ENCODE peak calls at places on chromosome 9, in four cellular contexts. One of them, this sample, is unnamed.

GRCh38 chr9:88949961-88950340 is 41.3 kb upstream of the S1PR3 start:
- DNase-seq in transverse colon: no peak
- DNase-seq in A549: peak; percentile 57
- DNase-seq in upper lobe of left lung: no peak
- DNase-seq in this sample: no peak

GRCh38 chr9:36163049-36163839 is 5.9 kb upstream of the CCIN start:
- DNase-seq in transverse colon: no peak
- DNase-seq in A549: peak; percentile 74
- DNase-seq in upper lobe of left lung: no peak
- DNase-seq in this sample: peak; percentile 84

GRCh38 chr9:91163441-91163772 is 198.3 kb downstream of the AUH start:
- DNase-seq in transverse colon: peak; percentile 37
- DNase-seq in A549: no peak
- DNase-seq in upper lobe of left lung: no peak
- DNase-seq in this sample: no peak

GRCh38 chr9:89427621-89428221 is 70.2 kb downstream of the SEMA4D start:
- DNase-seq in transverse colon: no peak
- DNase-seq in A549: no peak
- DNase-seq in upper lobe of left lung: no peak
- DNase-seq in this sample: no peak

GRCh38 chr9:37437010-37437409 is 14.5 kb downstream of the GRHPR start:
- DNase-seq in transverse colon: no peak
- DNase-seq in A549: no peak
- DNase-seq in upper lobe of left lung: no peak
- DNase-seq in this sample: no peak

GRCh38 chr9:136045595-136046554 is 49.2 kb downstream of the NACC2 start:
- DNase-seq in transverse colon: no peak
- DNase-seq in A549: no peak
- DNase-seq in upper lobe of left lung: peak; percentile 70
- DNase-seq in this sample: peak; percentile 76

GRCh38 chr9:88372103-88372694 is 16.0 kb upstream of the SPIN1 start:
- DNase-seq in transverse colon: no peak
- DNase-seq in A549: no peak
- DNase-seq in upper lobe of left lung: no peak
- DNase-seq in this sample: no peak

GRCh38 chr9:16289639-16290038 is 580.8 kb downstream of the BNC2 start:
- DNase-seq in transverse colon: no peak
- DNase-seq in A549: no peak
- DNase-seq in upper lobe of left lung: no peak
- DNase-seq in this sample: no peak

GRCh38 chr9:134455951-134456739 is 129.9 kb downstream of the RXRA start:
- DNase-seq in transverse colon: peak; percentile 81
- DNase-seq in A549: peak; percentile 64
- DNase-seq in upper lobe of left lung: peak; percentile 85
- DNase-seq in this sample: peak; percentile 96

GRCh38 chr9:89012294-89013042 is 21.2 kb downstream of the S1PR3 start:
- DNase-seq in transverse colon: no peak
- DNase-seq in A549: no peak
- DNase-seq in upper lobe of left lung: no peak
- DNase-seq in this sample: no peak

GRCh38 chr9:130320697-130321080 is 55.1 kb downstream of the HMCN2 start:
- DNase-seq in transverse colon: peak; percentile 21
- DNase-seq in A549: peak; percentile 35
- DNase-seq in upper lobe of left lung: peak; percentile 27
- DNase-seq in this sample: no peak

GRCh38 chr9:117097761-117098160 is 317.1 kb downstream of the ASTN2 start:
- DNase-seq in transverse colon: no peak
- DNase-seq in A549: no peak
- DNase-seq in upper lobe of left lung: no peak
- DNase-seq in this sample: no peak

GRCh38 chr9:14813336-14814020 is 90.9 kb upstream of the CER1 start:
- DNase-seq in transverse colon: no peak
- DNase-seq in A549: no peak
- DNase-seq in upper lobe of left lung: no peak
- DNase-seq in this sample: no peak

GRCh38 chr9:93984860-93985259 is 29.7 kb upstream of the BARX1 start:
- DNase-seq in transverse colon: no peak
- DNase-seq in A549: no peak
- DNase-seq in upper lobe of left lung: no peak
- DNase-seq in this sample: no peak

GRCh38 chr9:33378121-33378795 is 24.1 kb downstream of the AQP7 start:
- DNase-seq in transverse colon: no peak
- DNase-seq in A549: no peak
- DNase-seq in upper lobe of left lung: no peak
- DNase-seq in this sample: peak; percentile 50

GRCh38 chr9:7996558-7996957 is 197.0 kb upstream of the DMAC1 start:
- DNase-seq in transverse colon: no peak
- DNase-seq in A549: no peak
- DNase-seq in upper lobe of left lung: no peak
- DNase-seq in this sample: no peak

GRCh38 chr9:96350866-96351265 is 32.6 kb downstream of the SLC35D2 start:
- DNase-seq in transverse colon: no peak
- DNase-seq in A549: no peak
- DNase-seq in upper lobe of left lung: no peak
- DNase-seq in this sample: no peak

GRCh38 chr9:96304230-96304629 is 2.3 kb upstream of the HSD17B3 start:
- DNase-seq in transverse colon: no peak
- DNase-seq in A549: no peak
- DNase-seq in upper lobe of left lung: no peak
- DNase-seq in this sample: no peak

GRCh38 chr9:112299514-112299913 is 33.9 kb downstream of the PTBP3 start:
- DNase-seq in transverse colon: no peak
- DNase-seq in A549: peak; percentile 61
- DNase-seq in upper lobe of left lung: no peak
- DNase-seq in this sample: no peak

GRCh38 chr9:137648396-137648795 is 29.6 kb downstream of the EHMT1 start:
- DNase-seq in transverse colon: no peak
- DNase-seq in A549: no peak
- DNase-seq in upper lobe of left lung: no peak
- DNase-seq in this sample: no peak

GRCh38 chr9:131233556-131233955 is 42.8 kb downstream of the FAM78A start:
- DNase-seq in transverse colon: no peak
- DNase-seq in A549: no peak
- DNase-seq in upper lobe of left lung: no peak
- DNase-seq in this sample: no peak

GRCh38 chr9:135796784-135797462 is 94.9 kb downstream of the KCNT1 start:
- DNase-seq in transverse colon: no peak
- DNase-seq in A549: no peak
- DNase-seq in upper lobe of left lung: no peak
- DNase-seq in this sample: no peak

GRCh38 chr9:133880851-133881634 is 111.1 kb downstream of the VAV2 start:
- DNase-seq in transverse colon: no peak
- DNase-seq in A549: no peak
- DNase-seq in upper lobe of left lung: no peak
- DNase-seq in this sample: no peak

GRCh38 chr9:84851935-84852585 is 182.5 kb downstream of the NTRK2 start:
- DNase-seq in transverse colon: no peak
- DNase-seq in A549: peak; percentile 94
- DNase-seq in upper lobe of left lung: no peak
- DNase-seq in this sample: no peak

GRCh38 chr9:73200694-73201432 is 49.2 kb downstream of the ANXA1 start:
- DNase-seq in transverse colon: no peak
- DNase-seq in A549: peak; percentile 44
- DNase-seq in upper lobe of left lung: no peak
- DNase-seq in this sample: no peak
- TF ChIP-seq EP300 in transverse colon: no peak
- TF ChIP-seq EP300 in A549: no peak
- TF ChIP-seq EP300 in upper lobe of left lung: no peak
- TF ChIP-seq EP300 in this sample: no peak

DNA sequence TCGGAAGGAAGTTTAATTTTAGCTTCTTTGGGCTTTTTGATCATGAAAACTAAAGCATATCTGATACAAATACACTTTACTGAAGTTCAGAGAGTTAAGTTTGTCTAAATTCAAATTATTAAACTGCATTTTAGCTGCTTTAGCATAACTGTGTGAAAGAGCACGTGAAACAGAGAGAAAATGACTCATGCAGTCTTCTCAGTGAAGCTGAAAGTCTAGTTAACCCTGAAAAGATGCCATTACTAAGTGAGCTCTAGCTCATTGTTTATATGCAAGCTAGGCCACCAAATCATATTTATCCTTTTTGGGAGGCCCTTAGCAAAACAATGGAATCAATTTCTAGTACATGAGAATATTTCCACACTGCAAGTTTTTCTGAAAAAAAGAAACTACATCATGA is 27.6 kb downstream of the TPD52L3 start:
- DNase-seq in transverse colon: no peak
- DNase-seq in A549: no peak
- DNase-seq in upper lobe of left lung: no peak
- DNase-seq in this sample: no peak
- TF ChIP-seq EP300 in transverse colon: no peak
- TF ChIP-seq EP300 in A549: no peak
- TF ChIP-seq EP300 in upper lobe of left lung: no peak
- TF ChIP-seq EP300 in this sample: no peak

GRCh38 chr9:98931990-98932389 is 11.7 kb upstream of the COL15A1 start:
- DNase-seq in transverse colon: no peak
- DNase-seq in A549: no peak
- DNase-seq in upper lobe of left lung: no peak
- DNase-seq in this sample: no peak

GRCh38 chr9:98933185-98933584 is 10.5 kb upstream of the COL15A1 start:
- DNase-seq in transverse colon: no peak
- DNase-seq in A549: no peak
- DNase-seq in upper lobe of left lung: no peak
- DNase-seq in this sample: no peak

GRCh38 chr9:98933890-98934289 is 9.8 kb upstream of the COL15A1 start:
- DNase-seq in transverse colon: no peak
- DNase-seq in A549: no peak
- DNase-seq in upper lobe of left lung: no peak
- DNase-seq in this sample: no peak

GRCh38 chr9:98931543-98931942 is 12.2 kb upstream of the COL15A1 start:
- DNase-seq in transverse colon: no peak
- DNase-seq in A549: no peak
- DNase-seq in upper lobe of left lung: no peak
- DNase-seq in this sample: no peak

DNA sequence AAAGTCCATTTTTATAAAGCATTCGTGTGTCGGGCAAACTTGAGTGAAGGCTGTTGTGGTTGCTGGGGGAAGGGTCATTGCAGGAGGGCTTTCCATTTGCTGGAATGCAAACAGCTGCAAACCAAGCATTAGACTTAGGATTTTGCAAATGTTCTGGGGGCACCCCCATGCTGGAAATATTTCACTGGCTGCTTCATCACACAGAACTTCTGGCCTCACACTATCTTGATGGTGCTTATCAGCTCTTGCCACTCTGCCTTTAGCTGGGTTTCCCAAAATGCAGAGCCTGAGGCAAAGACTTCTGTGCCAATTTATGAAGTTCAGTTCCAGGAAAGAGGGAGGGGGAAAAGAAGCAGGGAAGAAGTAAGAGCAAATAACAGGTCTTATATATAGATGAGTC is 8.6 kb upstream of the COL15A1 start:
- DNase-seq in transverse colon: no peak
- DNase-seq in A549: no peak
- DNase-seq in upper lobe of left lung: no peak
- DNase-seq in this sample: no peak
- TF ChIP-seq EP300 in transverse colon: no peak
- TF ChIP-seq EP300 in A549: no peak
- TF ChIP-seq EP300 in upper lobe of left lung: no peak
- TF ChIP-seq EP300 in this sample: no peak

DNA sequence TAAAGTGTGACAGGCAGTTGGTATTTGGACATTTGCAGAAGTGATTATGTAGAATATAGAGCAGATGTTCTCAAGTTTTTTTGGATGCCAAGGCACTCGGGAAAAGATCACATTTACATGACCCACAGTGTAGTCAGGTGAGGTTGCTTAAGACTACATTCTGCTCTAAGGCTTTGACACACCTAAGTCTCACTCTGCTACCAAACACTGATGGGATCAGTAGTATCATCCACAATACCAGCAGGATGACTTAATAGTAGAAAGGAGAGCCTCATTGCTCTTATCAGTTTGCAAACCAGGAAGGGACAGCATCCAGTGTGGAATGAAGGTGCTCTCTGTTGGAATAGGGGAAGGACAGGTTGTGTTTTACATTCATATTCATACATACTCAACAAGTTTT is 2.5 kb upstream of the SPATA31D1 start:
- DNase-seq in transverse colon: no peak
- DNase-seq in A549: no peak
- DNase-seq in upper lobe of left lung: no peak
- DNase-seq in this sample: no peak
- TF ChIP-seq EP300 in transverse colon: no peak
- TF ChIP-seq EP300 in A549: no peak
- TF ChIP-seq EP300 in upper lobe of left lung: no peak
- TF ChIP-seq EP300 in this sample: no peak

DNA sequence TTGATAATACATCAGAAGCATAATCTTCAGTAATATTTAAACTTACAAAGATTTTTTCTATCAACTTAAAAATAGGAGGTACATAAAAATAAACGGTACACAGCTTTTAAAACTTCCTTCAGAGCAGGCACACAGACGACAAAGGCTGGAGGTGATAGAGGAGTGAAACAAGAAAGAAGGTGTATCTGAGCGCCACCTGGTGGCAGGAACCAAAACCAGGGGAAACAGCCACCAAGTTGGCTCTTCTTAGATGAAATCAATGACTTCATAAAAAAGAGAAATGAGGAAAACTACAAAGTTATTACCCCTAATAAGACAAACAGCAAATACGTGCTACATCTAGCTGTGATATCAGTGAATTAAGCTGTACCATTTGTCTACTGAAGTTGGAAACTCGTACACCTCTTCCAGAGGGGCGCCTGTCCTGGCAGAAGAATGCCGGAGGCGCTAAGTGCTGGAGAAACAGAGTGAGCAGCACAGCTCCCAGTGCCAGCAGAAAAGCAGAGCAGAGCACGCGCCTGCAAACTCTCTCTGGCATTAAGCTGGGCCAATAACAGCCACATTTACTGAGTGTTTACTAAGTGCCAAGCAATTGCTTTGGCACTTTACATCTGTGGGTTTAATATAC is 85.9 kb downstream of the SETX start:
- DNase-seq in transverse colon: peak; percentile 65
- DNase-seq in A549: peak; percentile 79
- DNase-seq in upper lobe of left lung: peak; percentile 47
- DNase-seq in this sample: peak; percentile 78
- TF ChIP-seq EP300 in transverse colon: no peak
- TF ChIP-seq EP300 in A549: no peak
- TF ChIP-seq EP300 in upper lobe of left lung: no peak
- TF ChIP-seq EP300 in this sample: no peak

DNA sequence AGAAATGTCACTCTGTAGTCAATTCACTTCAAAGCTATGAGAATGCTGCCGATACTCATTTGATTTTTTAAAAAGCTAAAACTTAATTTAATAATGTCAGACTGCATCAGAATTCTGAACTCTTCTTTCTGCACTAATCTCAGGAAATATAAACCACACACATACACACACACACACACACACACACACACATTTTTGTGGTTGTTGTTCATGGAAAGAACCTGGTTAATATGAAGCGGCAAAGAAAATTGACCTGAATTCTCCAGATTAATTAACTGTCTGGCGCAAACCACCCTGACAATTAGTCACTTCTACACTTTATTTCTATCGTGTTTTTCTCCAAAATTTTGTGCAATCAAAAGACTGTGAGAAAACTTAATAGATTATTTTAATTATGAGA is 740.5 kb downstream of the TLE1 start:
- DNase-seq in transverse colon: no peak
- DNase-seq in A549: no peak
- DNase-seq in upper lobe of left lung: no peak
- DNase-seq in this sample: no peak
- TF ChIP-seq EP300 in transverse colon: no peak
- TF ChIP-seq EP300 in A549: no peak
- TF ChIP-seq EP300 in upper lobe of left lung: no peak
- TF ChIP-seq EP300 in this sample: no peak

GRCh38 chr9:70573308-70573707 is 158.9 kb upstream of the KLF9 start:
- DNase-seq in transverse colon: no peak
- DNase-seq in A549: no peak
- DNase-seq in upper lobe of left lung: no peak
- DNase-seq in this sample: no peak
- TF ChIP-seq EP300 in transverse colon: no peak
- TF ChIP-seq EP300 in A549: no peak
- TF ChIP-seq EP300 in upper lobe of left lung: no peak
- TF ChIP-seq EP300 in this sample: no peak